ENCODE peak calls at places on chromosomes 2 and 18, in four cellular contexts. K is K562, R is HepG2, E is GM12878. O is an unnamed sample.

GRCh38 chr2:119341684-119342083 is 24.9 kb downstream of the C2orf76 start:
- DNase-seq in K (no peak), R (no peak), E (no peak), O (no peak)

GRCh38 chr2:28355521-28356094 is 37.0 kb upstream of the FOSL2 start:
- DNase-seq in K (peak; percentile 98), R (peak; percentile 41), E (no peak), O (no peak)

GRCh38 chr2:214740867-214741266 is 68.6 kb downstream of the BARD1 start:
- DNase-seq in K (no peak), R (no peak), E (no peak), O (no peak)

GRCh38 chr2:66434679-66435548 is at the start of gene MEIS1:
- DNase-seq in K (peak; percentile 87), R (peak; percentile 91), E (no peak), O (peak; percentile 76)

GRCh38 chr18:37578182-37578678 is 12.6 kb upstream of the CELF4 start:
- DNase-seq in K (no peak), R (no peak), E (no peak), O (no peak)

GRCh38 chr2:197700960-197701359 is 4.2 kb upstream of the MARS2 start:
- DNase-seq in K (no peak), R (no peak), E (no peak), O (no peak)

GRCh38 chr18:35444636-35445035 is 53.1 kb downstream of the INO80C start:
- DNase-seq in K (no peak), R (no peak), E (no peak), O (no peak)

GRCh38 chr2:8158714-8159113 is 523.1 kb upstream of the ID2 start:
- DNase-seq in K (no peak), R (no peak), E (no peak), O (no peak)

GRCh38 chr2:58532641-58533040 is 291.5 kb upstream of the FANCL start:
- DNase-seq in K (no peak), R (no peak), E (no peak), O (no peak)

GRCh38 chr2:21038403-21039073 is 5.3 kb downstream of the APOB start:
- DNase-seq in K (no peak), R (peak; percentile 80), E (no peak), O (no peak)

GRCh38 chr18:9017170-9017899 is 85.2 kb upstream of the NDUFV2 start:
- DNase-seq in K (peak; percentile 90), R (peak; percentile 20), E (peak; percentile 20), O (peak; percentile 18)

GRCh38 chr18:12048827-12049175 is 44.8 kb upstream of the ANKRD62 start:
- DNase-seq in K (no peak), R (no peak), E (no peak), O (no peak)

GRCh38 chr2:170886391-170886790 is 42.7 kb upstream of the GORASP2 start:
- DNase-seq in K (no peak), R (no peak), E (no peak), O (no peak)

GRCh38 chr2:120205901-120206581 is 17.2 kb downstream of the TMEM185B start:
- DNase-seq in K (peak; percentile 57), R (no peak), E (no peak), O (peak; percentile 68)

GRCh38 chr2:98088261-98088660 is 1.3 kb downstream of the VWA3B start:
- DNase-seq in K (no peak), R (no peak), E (no peak), O (no peak)

GRCh38 chr2:119760876-119761275 is 1.2 kb downstream of the PTPN4 start:
- DNase-seq in K (no peak), R (peak; percentile 22), E (no peak), O (no peak)

GRCh38 chr2:73979021-73979420 is 5.7 kb upstream of the TET3 start:
- DNase-seq in K (no peak), R (no peak), E (no peak), O (no peak)

GRCh38 chr2:27209621-27210401 is 2.0 kb upstream of the ATRAID start:
- DNase-seq in K (no peak), R (peak; percentile 76), E (no peak), O (no peak)

GRCh38 chr2:45178359-45178758 is 169.1 kb upstream of the SIX2 start:
- DNase-seq in K (no peak), R (no peak), E (no peak), O (no peak)

GRCh38 chr2:45614871-45615270 is 3.8 kb upstream of the SRBD1 start:
- DNase-seq in K (no peak), R (no peak), E (no peak), O (no peak)

GRCh38 chr2:224466315-224466714 is 64.4 kb upstream of the FAM124B start:
- DNase-seq in K (no peak), R (no peak), E (no peak), O (no peak)

GRCh38 chr2:171529914-171530313 is 7.6 kb downstream of the CYBRD1 start:
- DNase-seq in K (peak; percentile 48), R (no peak), E (no peak), O (peak; percentile 14)

GRCh38 chr2:54099834-54100595 is 15.4 kb upstream of the ACYP2 start:
- DNase-seq in K (no peak), R (no peak), E (no peak), O (no peak)

GRCh38 chr18:25239636-25240468 is 112.1 kb downstream of the ZNF521 start:
- DNase-seq in K (peak; percentile 56), R (no peak), E (no peak), O (no peak)

GRCh38 chr18:29164020-29164706 is 987.2 kb upstream of the CDH2 start:
- DNase-seq in K (no peak), R (peak; percentile 3), E (no peak), O (no peak)

GRCh38 chr2:197515277-197515797 is 529 bp upstream of the MOB4 start:
- DNase-seq in K (peak; percentile 10), R (peak; percentile 61), E (no peak), O (no peak)

GRCh38 chr2:160028431-160029269 is 33.8 kb downstream of the PLA2R1 start:
- DNase-seq in K (no peak), R (no peak), E (no peak), O (no peak)

GRCh38 chr2:45001629-45002385 is 7.4 kb downstream of the SIX2 start:
- DNase-seq in K (no peak), R (no peak), E (no peak), O (no peak)

GRCh38 chr2:152336103-152336853 is 1.3 kb downstream of the FMNL2 start:
- DNase-seq in K (no peak), R (peak; percentile 41), E (no peak), O (peak; percentile 43)

DNA sequence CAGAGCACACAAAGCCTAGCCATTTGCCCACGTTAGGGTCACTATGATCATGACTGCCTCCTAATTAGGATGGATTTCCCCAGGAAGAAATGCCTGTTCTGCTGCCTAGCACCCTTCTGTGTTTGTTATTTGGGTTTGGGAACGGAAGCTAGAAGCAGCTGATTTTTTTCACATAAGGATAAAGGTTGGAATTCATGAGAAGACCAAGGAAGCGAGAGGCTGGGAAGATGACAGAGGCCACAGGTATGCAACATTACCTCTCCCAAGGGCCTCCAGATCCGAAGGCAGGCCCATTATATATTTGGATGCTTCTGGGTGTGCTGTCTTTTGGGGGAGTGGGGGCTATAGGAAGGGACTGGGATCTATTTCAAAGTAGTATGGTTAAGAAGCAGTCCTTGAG is 204.7 kb downstream of the FBXO15 start:
- DNase-seq in K (no peak), R (no peak), E (no peak), O (no peak)
- TF ChIP-seq TARDBP in K (no peak), R (no peak), E (no peak), O (no peak)

DNA sequence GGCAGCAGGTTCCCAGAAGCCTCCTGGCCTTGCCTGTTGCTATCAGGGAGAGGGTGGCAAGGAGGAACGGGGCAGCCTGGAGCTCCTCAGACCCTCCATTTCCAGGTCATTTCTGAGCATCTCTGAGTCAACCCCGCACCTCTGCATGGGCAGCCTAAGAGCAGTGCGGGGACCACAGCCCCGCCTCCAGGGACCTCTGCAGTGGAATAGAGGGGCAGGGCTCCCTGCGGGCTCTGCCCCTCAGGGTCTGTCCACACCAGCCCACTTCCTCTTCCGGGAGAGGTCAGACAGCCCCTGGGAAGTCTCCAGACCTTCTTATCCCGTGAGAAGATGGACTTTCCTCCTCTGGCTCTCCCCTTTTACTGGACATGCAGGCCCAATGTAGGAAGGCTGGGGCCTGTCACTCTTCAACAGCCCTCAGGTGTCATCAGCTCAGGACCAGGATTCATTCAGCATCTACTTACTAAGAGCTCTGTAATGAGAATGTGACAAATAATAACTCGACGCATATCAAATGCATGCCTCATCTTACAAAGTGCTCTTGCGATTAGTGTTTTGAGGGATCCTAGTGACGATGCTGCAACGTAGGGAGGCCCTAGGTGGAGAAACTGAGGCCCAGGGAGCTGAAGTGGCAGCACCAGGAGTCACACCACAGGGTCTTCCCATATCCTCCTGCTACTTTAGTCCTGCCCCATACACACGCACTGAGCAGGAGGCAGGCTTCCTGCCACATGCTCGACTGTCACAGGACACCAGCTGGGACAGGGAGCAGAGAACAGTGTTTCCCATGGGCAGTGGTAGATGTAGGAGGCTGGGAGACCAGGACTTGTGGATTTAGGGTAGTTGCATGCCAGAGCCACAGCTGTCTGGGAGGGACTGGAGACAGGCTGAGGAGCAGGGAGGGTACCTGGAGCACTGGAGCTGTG is 28.0 kb downstream of the SH2D6 start:
- DNase-seq in K (no peak), R (no peak), E (no peak), O (no peak)
- TF ChIP-seq FOXM1 in K (no peak), R (no peak), E (no peak), O (no peak)

GRCh38 chr2:111534816-111535803 is 348.9 kb downstream of the ANAPC1 start:
- DNase-seq in K (no peak), R (peak; percentile 83), E (no peak), O (no peak)
- TF ChIP-seq FOXK2 in K (no peak), R (no peak), E (no peak), O (no peak)

DNA sequence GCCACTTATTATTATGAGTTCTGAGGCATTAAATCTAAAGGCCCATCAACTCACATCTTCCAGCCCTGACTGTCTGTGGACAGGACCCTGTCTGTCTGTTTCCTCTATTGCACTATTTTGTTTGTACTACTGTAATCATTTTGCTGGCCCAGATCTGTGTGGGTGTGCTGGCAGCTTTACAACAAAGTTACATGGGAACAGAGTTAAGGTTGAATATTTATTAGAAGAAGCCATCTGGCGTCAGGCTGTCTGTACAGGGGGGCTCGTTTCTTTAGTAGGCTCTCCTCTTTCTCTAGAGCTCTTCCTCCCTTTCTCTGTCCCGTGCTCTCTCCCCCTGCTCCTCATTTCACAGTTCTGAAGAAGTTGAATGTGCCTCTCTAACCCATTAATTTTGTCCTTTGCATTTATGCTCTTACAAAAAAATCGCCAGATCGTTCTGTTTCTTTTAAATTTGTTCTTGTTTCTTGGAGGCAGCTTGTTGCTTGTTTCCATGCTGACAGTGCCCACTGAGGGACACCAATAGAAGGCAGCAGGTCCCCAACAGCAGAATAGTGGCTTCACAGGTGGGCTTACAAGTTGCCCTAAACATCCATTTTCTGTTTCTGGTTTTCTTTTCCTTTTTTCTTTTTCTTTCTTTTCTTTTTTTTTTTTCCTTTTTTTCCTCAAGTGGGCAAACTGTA is 315.2 kb upstream of the ZEB2 start:
- DNase-seq in K (peak; percentile 20), R (no peak), E (no peak), O (no peak)
- TF ChIP-seq TARDBP in K (no peak), R (no peak), E (no peak), O (no peak)

GRCh38 chr18:48996901-48997463 is 46.2 kb upstream of the SMAD7 start:
- DNase-seq in K (no peak), R (peak; percentile 47), E (no peak), O (no peak)
- TF ChIP-seq FOXM1 in K (no peak), R (no peak), E (no peak), O (no peak)

GRCh38 chr2:241198381-241199282 is 10.2 kb downstream of the ANO7 start:
- DNase-seq in K (no peak), R (no peak), E (no peak), O (no peak)
- TF ChIP-seq FOXK2 in K (no peak), R (no peak), E (no peak), O (no peak)

GRCh38 chr2:121400206-121400605 is 115.2 kb upstream of the TFCP2L1 start:
- DNase-seq in K (no peak), R (no peak), E (no peak), O (no peak)
- TF ChIP-seq TARDBP in K (no peak), R (no peak), E (no peak), O (no peak)